ENCODE peak calls at places on chromosomes 3 and 15, in four cellular contexts. U is activated CD4-positive, alpha-beta T cell treated with anti-CD3 and anti-CD28 coated beads for 24 hours; E is NCI-H1105; Z is HFFc6. Y is an unnamed sample.

GRCh38 chr15:42239528-42240245 is 31.6 kb upstream of the VPS39 start:
- DNase-seq in U (no peak), E (no peak), Z (peak), Y (no peak)

GRCh38 chr3:188270423-188270972 is 116.5 kb downstream of the LPP start:
- DNase-seq in U (no peak), E (no peak), Z (peak), Y (no peak)

GRCh38 chr3:58580826-58581327 is 3.7 kb upstream of the FAM107A start:
- DNase-seq in U (no peak), E (no peak), Z (no peak), Y (no peak)

GRCh38 chr15:60118146-60118545 is 114.0 kb downstream of the FOXB1 start:
- DNase-seq in U (no peak), E (peak), Z (no peak), Y (no peak)

GRCh38 chr3:35946121-35946856 is 307.0 kb downstream of the ARPP21 start:
- DNase-seq in U (no peak), E (no peak), Z (no peak), Y (peak)

GRCh38 chr3:155664922-155665695 is 79.8 kb downstream of the PLCH1 start:
- DNase-seq in U (no peak), E (no peak), Z (peak), Y (no peak)

GRCh38 chr3:166837535-166837934 is 542.6 kb downstream of the ZBBX start:
- DNase-seq in U (no peak), E (no peak), Z (no peak), Y (peak)

GRCh38 chr3:61251174-61251972 is at the start of gene FHIT:
- DNase-seq in U (peak), E (peak), Z (peak), Y (peak)

GRCh38 chr3:24052446-24052845 is 107.4 kb downstream of the NR1D2 start:
- DNase-seq in U (no peak), E (no peak), Z (no peak), Y (no peak)

GRCh38 chr3:133042778-133043177 is 4.6 kb downstream of the TMEM108 start:
- DNase-seq in U (no peak), E (no peak), Z (no peak), Y (no peak)

GRCh38 chr3:114928989-114929620 is 218.0 kb downstream of the ZBTB20 start:
- DNase-seq in U (no peak), E (no peak), Z (no peak), Y (no peak)

GRCh38 chr15:57485869-57486268 is 105.8 kb upstream of the MYZAP start:
- DNase-seq in U (no peak), E (no peak), Z (peak), Y (no peak)

GRCh38 chr3:18758047-18758704 is 333.0 kb upstream of the SATB1 start:
- DNase-seq in U (peak), E (peak), Z (no peak), Y (peak)

GRCh38 chr15:90047956-90048575 is 46.9 kb downstream of the ZNF710 start:
- DNase-seq in U (no peak), E (no peak), Z (no peak), Y (no peak)

GRCh38 chr3:22734207-22734606 is 468.9 kb upstream of the UBE2E2 start:
- DNase-seq in U (no peak), E (peak), Z (no peak), Y (no peak)

GRCh38 chr3:61743067-61743466 is 181.7 kb downstream of the PTPRG start:
- DNase-seq in U (no peak), E (no peak), Z (no peak), Y (no peak)

GRCh38 chr3:163476179-163476578 is 1602.1 kb downstream of the SI start:
- DNase-seq in U (no peak), E (peak), Z (no peak), Y (no peak)

GRCh38 chr15:96329403-96329981 is 1.0 kb upstream of the NR2F2 start:
- DNase-seq in U (no peak), E (no peak), Z (no peak), Y (no peak)